ENCODE peak calls at places on chromosomes 16 and 17, in four cellular contexts. One of them, this sample, is unnamed.

GRCh38 chr17:57701121-57701520 is 44.0 kb downstream of the CCDC182 start:
- DNase-seq in CD4-positive, CD25-positive, alpha-beta regulatory T cell: no peak
- DNase-seq in A172: no peak
- DNase-seq in endothelial cell: no peak
- DNase-seq in this sample: no peak

GRCh38 chr17:2337152-2337810 is at the start of gene SGSM2:
- DNase-seq in CD4-positive, CD25-positive, alpha-beta regulatory T cell: peak
- DNase-seq in A172: no peak
- DNase-seq in endothelial cell: peak
- DNase-seq in this sample: peak

GRCh38 chr17:43530303-43531081 is 15.6 kb downstream of the ETV4 start:
- DNase-seq in CD4-positive, CD25-positive, alpha-beta regulatory T cell: no peak
- DNase-seq in A172: peak
- DNase-seq in endothelial cell: peak
- DNase-seq in this sample: peak

GRCh38 chr17:47225436-47225858 is 16.3 kb downstream of the MYL4 start:
- DNase-seq in CD4-positive, CD25-positive, alpha-beta regulatory T cell: no peak
- DNase-seq in A172: peak
- DNase-seq in endothelial cell: no peak
- DNase-seq in this sample: no peak

GRCh38 chr16:2739555-2740435 is 12.6 kb upstream of the SRRM2 start:
- DNase-seq in CD4-positive, CD25-positive, alpha-beta regulatory T cell: no peak
- DNase-seq in A172: no peak
- DNase-seq in endothelial cell: no peak
- DNase-seq in this sample: no peak

GRCh38 chr17:50181601-50182345 is 16.0 kb downstream of the SGCA start:
- DNase-seq in CD4-positive, CD25-positive, alpha-beta regulatory T cell: no peak
- DNase-seq in A172: no peak
- DNase-seq in endothelial cell: no peak
- DNase-seq in this sample: no peak

GRCh38 chr16:54296543-54296942 is 10.0 kb upstream of the IRX3 start:
- DNase-seq in CD4-positive, CD25-positive, alpha-beta regulatory T cell: no peak
- DNase-seq in A172: no peak
- DNase-seq in endothelial cell: no peak
- DNase-seq in this sample: no peak

GRCh38 chr17:55427587-55427882 is 5.9 kb upstream of the MMD start:
- DNase-seq in CD4-positive, CD25-positive, alpha-beta regulatory T cell: no peak
- DNase-seq in A172: no peak
- DNase-seq in endothelial cell: no peak
- DNase-seq in this sample: no peak

GRCh38 chr16:21026846-21027245 is 123.8 kb downstream of the DNAH3 start:
- DNase-seq in CD4-positive, CD25-positive, alpha-beta regulatory T cell: no peak
- DNase-seq in A172: no peak
- DNase-seq in endothelial cell: no peak
- DNase-seq in this sample: no peak

GRCh38 chr16:7377231-7377630 is 44.6 kb downstream of the RBFOX1 start:
- DNase-seq in CD4-positive, CD25-positive, alpha-beta regulatory T cell: no peak
- DNase-seq in A172: no peak
- DNase-seq in endothelial cell: no peak
- DNase-seq in this sample: no peak

GRCh38 chr17:11935734-11936406 is 61.4 kb downstream of the ZNF18 start:
- DNase-seq in CD4-positive, CD25-positive, alpha-beta regulatory T cell: no peak
- DNase-seq in A172: peak
- DNase-seq in endothelial cell: peak
- DNase-seq in this sample: peak

GRCh38 chr17:34580685-34581445 is 1.5 kb downstream of the TMEM132E start:
- DNase-seq in CD4-positive, CD25-positive, alpha-beta regulatory T cell: no peak
- DNase-seq in A172: no peak
- DNase-seq in endothelial cell: peak
- DNase-seq in this sample: no peak

GRCh38 chr17:63173450-63173849 is 207.4 kb downstream of the TANC2 start:
- DNase-seq in CD4-positive, CD25-positive, alpha-beta regulatory T cell: no peak
- DNase-seq in A172: no peak
- DNase-seq in endothelial cell: no peak
- DNase-seq in this sample: no peak

GRCh38 chr17:81039854-81040758 is 5.2 kb downstream of the BAIAP2 start:
- DNase-seq in CD4-positive, CD25-positive, alpha-beta regulatory T cell: no peak
- DNase-seq in A172: peak
- DNase-seq in endothelial cell: no peak
- DNase-seq in this sample: no peak

GRCh38 chr16:86602521-86602920 is 24.2 kb downstream of the FOXL1 start:
- DNase-seq in CD4-positive, CD25-positive, alpha-beta regulatory T cell: no peak
- DNase-seq in A172: no peak
- DNase-seq in endothelial cell: no peak
- DNase-seq in this sample: no peak

This sample was measured in SHP77.